ENCODE peak calls at places on chromosome 22, in five cellular contexts. U, G, H, C and X are unnamed samples. For H3K36me3 and H3K4me1, the result is how much of the 10 kb centered on the place peaks cover.

GRCh38 chr22:42769574-42770447 is 49.1 kb upstream of the A4GALT start:
- DNase-seq in U (peak), G (peak), H (peak), C (no peak), X (no peak)

GRCh38 chr22:28381427-28382167 is 298.0 kb downstream of the TTC28 start:
- DNase-seq in U (no peak), G (no peak), H (no peak), C (no peak), X (no peak)

GRCh38 chr22:44473580-44473979 is 24.5 kb downstream of the RTL6 start:
- DNase-seq in U (no peak), G (no peak), H (no peak), C (no peak), X (no peak)

GRCh38 chr22:26168934-26169311 is 339 bp upstream of the SEZ6L start:
- DNase-seq in U (no peak), G (no peak), H (no peak), C (peak), X (no peak)

GRCh38 chr22:35328472-35328885 is 28.8 kb downstream of the TOM1 start:
- DNase-seq in U (peak), G (no peak), H (peak), C (no peak), X (peak)

GRCh38 chr22:44357296-44357961 is 44.7 kb upstream of the SHISAL1 start:
- DNase-seq in U (no peak), G (no peak), H (peak), C (peak), X (no peak)

GRCh38 chr22:21961127-21961867 is 8.6 kb upstream of the PPM1F start:
- DNase-seq in U (no peak), G (no peak), H (no peak), C (no peak), X (no peak)

GRCh38 chr22:45709004-45709739 is 37.5 kb downstream of the ATXN10 start:
- DNase-seq in U (no peak), G (no peak), H (peak), C (no peak), X (no peak)

GRCh38 chr22:42925598-42925997 is 68.5 kb upstream of the ARFGAP3 start:
- DNase-seq in U (no peak), G (no peak), H (no peak), C (no peak), X (no peak)

GRCh38 chr22:43183496-43184263 is 3.3 kb downstream of the TTLL12 start:
- DNase-seq in U (no peak), G (no peak), H (no peak), C (no peak), X (no peak)

GRCh38 chr22:44383071-44383575 is 70.4 kb upstream of the SHISAL1 start:
- DNase-seq in U (peak), G (no peak), H (no peak), C (no peak), X (no peak)

GRCh38 chr22:27800250-27801131 is 1.1 kb downstream of the MN1 start:
- DNase-seq in U (no peak), G (no peak), H (no peak), C (no peak), X (no peak)

GRCh38 chr22:28582806-28583205 is 96.8 kb downstream of the TTC28 start:
- DNase-seq in U (no peak), G (no peak), H (no peak), C (peak), X (no peak)

GRCh38 chr22:43100223-43100622 is 10.3 kb upstream of the BIK start:
- DNase-seq in U (no peak), G (no peak), H (no peak), C (no peak), X (no peak)

GRCh38 chr22:31585161-31585859 is 76.7 kb downstream of the PISD start:
- DNase-seq in U (no peak), G (peak), H (no peak), C (peak), X (no peak)

GRCh38 chr22:47552024-47552423 is 789.6 kb downstream of the TBC1D22A start:
- DNase-seq in U (no peak), G (no peak), H (no peak), C (no peak), X (no peak)

GRCh38 chr22:43015677-43016042 is 711 bp upstream of the PACSIN2 start:
- DNase-seq in U (no peak), G (no peak), H (no peak), C (no peak), X (no peak)

GRCh38 chr22:29710193-29710592 is 9.6 kb upstream of the CABP7 start:
- DNase-seq in U (no peak), G (no peak), H (no peak), C (no peak), X (no peak)

GRCh38 chr22:43706558-43707328 is 105.4 kb downstream of the EFCAB6 start:
- DNase-seq in U (no peak), G (no peak), H (no peak), C (no peak), X (no peak)

GRCh38 chr22:43811777-43812148 is 342 bp downstream of the EFCAB6 start:
- DNase-seq in U (no peak), G (no peak), H (no peak), C (peak), X (no peak)

GRCh38 chr22:48654492-48654891 is 1173.2 kb downstream of the BRD1 start:
- DNase-seq in U (no peak), G (no peak), H (no peak), C (no peak), X (no peak)

GRCh38 chr22:42533638-42533977 is 14.0 kb upstream of the RRP7A start:
- DNase-seq in U (no peak), G (no peak), H (no peak), C (no peak), X (no peak)

GRCh38 chr22:27245056-27245455 is 556.5 kb downstream of the MN1 start:
- DNase-seq in U (no peak), G (no peak), H (no peak), C (no peak), X (no peak)

GRCh38 chr22:29393019-29393608 is 4.7 kb upstream of the AP1B1 start:
- DNase-seq in U (no peak), G (no peak), H (peak), C (no peak), X (no peak)

GRCh38 chr22:21865041-21865440 is 2.4 kb downstream of the MAPK1 start:
- DNase-seq in U (peak), G (no peak), H (peak), C (peak), X (no peak)

GRCh38 chr22:21632237-21632895 is at the start of gene CCDC116:
- DNase-seq in U (no peak), G (peak), H (no peak), C (peak), X (no peak)

GRCh38 chr22:43090130-43090789 is 1.1 kb upstream of the TTLL1 start:
- DNase-seq in U (peak), G (peak), H (peak), C (peak), X (peak)

GRCh38 chr22:23695748-23696325 is 5.0 kb downstream of the RGL4 start:
- DNase-seq in U (no peak), G (no peak), H (no peak), C (no peak), X (no peak)
- H3K36me3 ChIP-seq in U (half or more), G (under half), H (under half), C (under half), X (under half)

DNA sequence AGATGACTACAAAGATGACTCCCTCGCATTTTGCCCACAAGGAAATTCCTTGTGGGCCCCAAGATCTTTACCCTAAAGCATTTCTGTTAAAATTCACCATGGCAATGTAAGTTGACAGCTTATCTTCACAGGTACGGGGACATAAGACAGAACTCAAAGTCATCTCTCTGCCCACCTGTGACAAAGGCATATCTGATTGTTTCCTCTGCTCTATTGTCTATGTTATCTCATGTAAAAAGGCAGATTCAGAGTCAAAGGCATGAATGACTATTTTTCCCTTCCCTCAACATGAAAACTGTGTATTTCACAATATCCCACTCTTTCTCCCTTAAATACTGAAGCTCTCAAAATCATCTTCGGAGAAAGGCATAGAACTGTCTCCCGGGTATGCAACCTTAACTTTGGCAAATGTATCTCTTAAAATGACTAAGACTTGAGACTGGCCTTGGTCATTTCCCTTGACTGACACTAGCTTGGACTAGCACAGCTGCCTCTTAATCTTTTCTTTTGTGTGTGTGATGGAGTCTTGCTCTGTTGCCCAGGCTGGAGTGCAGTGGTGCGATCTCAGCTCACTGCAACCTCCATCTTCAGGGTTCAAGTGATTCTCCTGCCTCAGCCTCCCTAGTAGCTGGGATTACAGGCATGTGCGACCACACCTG is 103.2 kb downstream of the MICAL3 start:
- DNase-seq in U (no peak), G (no peak), H (no peak), C (peak), X (no peak)
- H3K4me1 ChIP-seq in U (under half), G (under half), H (half or more), C (under half), X (half or more)

GRCh38 chr22:19553201-19553600 is 29.0 kb upstream of the CLDN5 start:
- DNase-seq in U (no peak), G (no peak), H (no peak), C (no peak), X (no peak)
- H3K36me3 ChIP-seq in U (under half), G (under half), H (under half), C (under half), X (under half)

GRCh38 chr22:36464715-36465231 is 16.7 kb downstream of the TXN2 start:
- DNase-seq in U (peak), G (no peak), H (no peak), C (no peak), X (no peak)
- H3K4me1 ChIP-seq in U (under half), G (under half), H (under half), C (under half), X (half or more)

GRCh38 chr22:20586403-20586745 is 79.0 kb downstream of the MED15 start:
- DNase-seq in U (no peak), G (no peak), H (no peak), C (no peak), X (no peak)
- H3K36me3 ChIP-seq in U (half or more), G (under half), H (under half), C (under half), X (under half)

GRCh38 chr22:38066381-38067027 is 9.3 kb downstream of the PICK1 start:
- DNase-seq in U (no peak), G (no peak), H (no peak), C (no peak), X (no peak)
- H3K4me1 ChIP-seq in U (under half), G (under half), H (under half), C (under half), X (half or more)

GRCh38 chr22:50218996-50219727 is 18.4 kb downstream of the SELENOO start:
- DNase-seq in U (peak), G (peak), H (peak), C (peak), X (peak)
- H3K36me3 ChIP-seq in U (half or more), G (under half), H (under half), C (under half), X (half or more)

DNA sequence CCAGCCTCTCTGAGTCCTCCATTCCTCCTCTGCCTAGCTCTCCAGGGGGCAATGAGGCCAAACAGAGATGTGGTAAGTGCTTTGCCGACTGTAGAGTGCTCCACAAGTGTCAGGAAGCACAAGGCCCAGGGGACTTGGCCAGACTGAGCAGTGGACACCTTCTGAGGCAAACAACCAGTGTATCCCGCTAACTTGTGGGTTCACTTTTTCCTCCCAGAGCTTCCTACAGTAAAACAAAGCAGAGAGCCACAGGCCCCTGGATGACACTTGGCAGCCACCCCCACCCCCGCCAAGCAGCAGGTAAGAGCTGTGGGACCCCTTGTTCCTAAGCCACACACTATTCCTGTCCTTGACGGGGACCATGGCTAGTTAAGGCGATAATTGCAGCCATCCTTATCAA is 160.9 kb downstream of the CACNA1I start:
- DNase-seq in U (no peak), G (no peak), H (no peak), C (no peak), X (no peak)
- H3K4me1 ChIP-seq in U (under half), G (under half), H (under half), C (under half), X (under half)

GRCh38 chr22:19407649-19408606 is 23.6 kb downstream of the HIRA start:
- DNase-seq in U (peak), G (no peak), H (peak), C (no peak), X (no peak)
- H3K36me3 ChIP-seq in U (half or more), G (under half), H (under half), C (under half), X (under half)

GRCh38 chr22:33274214-33274828 is 216.1 kb upstream of the SYN3 start:
- DNase-seq in U (no peak), G (peak), H (no peak), C (peak), X (no peak)

GRCh38 chr22:33272866-33273265 is 214.7 kb upstream of the SYN3 start:
- DNase-seq in U (no peak), G (no peak), H (no peak), C (no peak), X (no peak)

GRCh38 chr22:33272180-33272579 is 214.0 kb upstream of the SYN3 start:
- DNase-seq in U (no peak), G (no peak), H (no peak), C (no peak), X (no peak)

GRCh38 chr22:33270596-33270995 is 212.4 kb upstream of the SYN3 start:
- DNase-seq in U (no peak), G (no peak), H (no peak), C (no peak), X (no peak)

DNA sequence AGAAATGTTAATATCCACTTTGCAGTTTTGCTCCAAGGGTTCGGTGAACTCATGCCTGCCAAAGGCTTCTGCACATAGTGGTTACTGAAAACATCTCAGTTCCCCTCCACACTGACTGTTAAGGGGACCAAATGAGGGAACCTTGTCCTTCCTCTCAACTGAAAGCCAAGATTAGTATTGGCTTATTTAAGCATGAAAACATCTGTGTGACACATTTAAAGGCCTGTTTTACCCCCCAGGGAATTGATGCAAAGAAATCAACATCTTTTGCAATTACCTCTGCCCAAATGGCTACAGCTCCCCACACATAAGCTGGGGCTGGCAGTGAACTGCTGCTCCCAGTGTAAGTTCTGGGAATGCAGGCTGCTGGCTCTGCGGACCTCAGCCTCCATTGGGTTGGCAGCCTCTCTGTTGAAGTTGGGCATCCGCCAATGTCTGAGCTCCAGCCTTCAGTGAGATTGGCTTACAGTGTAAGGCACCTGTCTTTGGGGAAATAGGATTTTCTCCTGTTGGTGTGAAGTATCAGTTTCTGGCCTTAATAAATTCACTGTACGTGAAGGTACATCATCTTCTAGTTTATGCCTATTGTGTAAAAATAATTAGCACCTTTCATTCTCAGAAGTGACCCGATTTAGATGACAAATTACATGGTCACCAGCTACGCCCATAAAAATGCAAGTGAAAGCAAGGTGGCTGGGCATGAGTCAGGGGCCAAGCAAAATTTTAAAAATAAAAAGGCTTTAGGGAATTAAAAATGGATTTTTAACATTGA is 213.4 kb upstream of the SYN3 start:
- DNase-seq in U (no peak), G (peak), H (peak), C (no peak), X (peak)
- H3K4me1 ChIP-seq in U (under half), G (under half), H (under half), C (under half), X (under half)